ENCODE peak calls at places on chromosomes 16 and 17, in nine cellular contexts. One of them, this sample, is unnamed.

GRCh38 chr17:75854111-75854748 is 905 bp downstream of the WBP2 start:
- DNase-seq in fibroblast of lung: peak
- DNase-seq in AG04450: no peak
- DNase-seq in mesenchymal stem cell: peak
- DNase-seq in mammary epithelial cell: peak
- DNase-seq in HCT116: no peak
- DNase-seq in cardiac muscle cell: no peak
- DNase-seq in adrenal gland: peak
- DNase-seq in CD4-positive, alpha-beta memory T cell: no peak
- DNase-seq in this sample: no peak

GRCh38 chr16:71413341-71413740 is 28.5 kb downstream of the TLE7 start:
- DNase-seq in cardiac muscle cell: no peak
- DNase-seq in HCT116: no peak
- DNase-seq in CD4-positive, alpha-beta memory T cell: no peak
- DNase-seq in adrenal gland: no peak
- DNase-seq in AG04450: no peak
- DNase-seq in fibroblast of lung: no peak
- DNase-seq in mammary epithelial cell: no peak
- DNase-seq in mesenchymal stem cell: no peak
- DNase-seq in this sample: peak

GRCh38 chr17:59073972-59074371 is 32.7 kb downstream of the TRIM37 start:
- DNase-seq in AG04450: no peak
- DNase-seq in cardiac muscle cell: no peak
- DNase-seq in fibroblast of lung: no peak
- DNase-seq in mammary epithelial cell: no peak
- DNase-seq in mesenchymal stem cell: no peak
- DNase-seq in HCT116: no peak
- DNase-seq in adrenal gland: no peak
- DNase-seq in CD4-positive, alpha-beta memory T cell: no peak
- DNase-seq in this sample: no peak

GRCh38 chr17:31266042-31266441 is 31.0 kb downstream of the OMG start:
- DNase-seq in fibroblast of lung: no peak
- DNase-seq in adrenal gland: no peak
- DNase-seq in AG04450: no peak
- DNase-seq in CD4-positive, alpha-beta memory T cell: peak
- DNase-seq in cardiac muscle cell: no peak
- DNase-seq in mammary epithelial cell: no peak
- DNase-seq in HCT116: no peak
- DNase-seq in mesenchymal stem cell: peak
- DNase-seq in this sample: no peak

GRCh38 chr17:44115585-44116415 is 7.6 kb downstream of the HDAC5 start:
- DNase-seq in adrenal gland: no peak
- DNase-seq in AG04450: no peak
- DNase-seq in CD4-positive, alpha-beta memory T cell: no peak
- DNase-seq in HCT116: no peak
- DNase-seq in fibroblast of lung: peak
- DNase-seq in mesenchymal stem cell: peak
- DNase-seq in cardiac muscle cell: peak
- DNase-seq in mammary epithelial cell: no peak
- DNase-seq in this sample: no peak

GRCh38 chr17:75404223-75404738 is 1.2 kb downstream of the GRB2 start:
- DNase-seq in AG04450: no peak
- DNase-seq in mammary epithelial cell: peak
- DNase-seq in mesenchymal stem cell: peak
- DNase-seq in HCT116: peak
- DNase-seq in cardiac muscle cell: peak
- DNase-seq in CD4-positive, alpha-beta memory T cell: peak
- DNase-seq in fibroblast of lung: peak
- DNase-seq in adrenal gland: peak
- DNase-seq in this sample: peak

GRCh38 chr17:78446833-78447232 is 68.4 kb downstream of the PGS1 start:
- DNase-seq in mesenchymal stem cell: no peak
- DNase-seq in AG04450: no peak
- DNase-seq in cardiac muscle cell: no peak
- DNase-seq in fibroblast of lung: no peak
- DNase-seq in HCT116: no peak
- DNase-seq in adrenal gland: no peak
- DNase-seq in CD4-positive, alpha-beta memory T cell: no peak
- DNase-seq in mammary epithelial cell: no peak
- DNase-seq in this sample: no peak

GRCh38 chr16:57062329-57062728 is 30.1 kb upstream of the CPNE2 start:
- DNase-seq in HCT116: no peak
- DNase-seq in fibroblast of lung: no peak
- DNase-seq in adrenal gland: no peak
- DNase-seq in AG04450: no peak
- DNase-seq in mesenchymal stem cell: peak
- DNase-seq in mammary epithelial cell: no peak
- DNase-seq in CD4-positive, alpha-beta memory T cell: no peak
- DNase-seq in cardiac muscle cell: no peak
- DNase-seq in this sample: no peak

GRCh38 chr17:8746501-8747236 is 2.0 kb upstream of the CCDC42 start:
- DNase-seq in fibroblast of lung: peak
- DNase-seq in AG04450: no peak
- DNase-seq in adrenal gland: no peak
- DNase-seq in cardiac muscle cell: no peak
- DNase-seq in HCT116: peak
- DNase-seq in mesenchymal stem cell: peak
- DNase-seq in CD4-positive, alpha-beta memory T cell: no peak
- DNase-seq in mammary epithelial cell: peak
- DNase-seq in this sample: no peak

GRCh38 chr17:29807520-29808361 is 122.3 kb downstream of the SSH2 start:
- DNase-seq in adrenal gland: peak
- DNase-seq in mammary epithelial cell: peak
- DNase-seq in HCT116: peak
- DNase-seq in fibroblast of lung: peak
- DNase-seq in mesenchymal stem cell: peak
- DNase-seq in CD4-positive, alpha-beta memory T cell: peak
- DNase-seq in AG04450: peak
- DNase-seq in cardiac muscle cell: peak
- DNase-seq in this sample: peak

GRCh38 chr16:30846649-30847402 is 47.1 kb downstream of the BCL7C start:
- DNase-seq in mammary epithelial cell: no peak
- DNase-seq in AG04450: no peak
- DNase-seq in mesenchymal stem cell: no peak
- DNase-seq in HCT116: no peak
- DNase-seq in adrenal gland: no peak
- DNase-seq in cardiac muscle cell: peak
- DNase-seq in CD4-positive, alpha-beta memory T cell: no peak
- DNase-seq in fibroblast of lung: no peak
- DNase-seq in this sample: no peak

GRCh38 chr16:2824626-2825025 is 5.5 kb upstream of the ZG16B start:
- DNase-seq in HCT116: no peak
- DNase-seq in fibroblast of lung: no peak
- DNase-seq in mesenchymal stem cell: no peak
- DNase-seq in mammary epithelial cell: no peak
- DNase-seq in adrenal gland: no peak
- DNase-seq in CD4-positive, alpha-beta memory T cell: no peak
- DNase-seq in AG04450: no peak
- DNase-seq in cardiac muscle cell: no peak
- DNase-seq in this sample: peak

GRCh38 chr17:32536736-32537646 is 50.2 kb downstream of the CDK5R1 start:
- DNase-seq in CD4-positive, alpha-beta memory T cell: no peak
- DNase-seq in mesenchymal stem cell: peak
- DNase-seq in AG04450: no peak
- DNase-seq in HCT116: no peak
- DNase-seq in mammary epithelial cell: no peak
- DNase-seq in adrenal gland: no peak
- DNase-seq in fibroblast of lung: peak
- DNase-seq in cardiac muscle cell: no peak
- DNase-seq in this sample: no peak

GRCh38 chr17:38864636-38865398 is 5.0 kb upstream of the LASP1 start:
- DNase-seq in adrenal gland: no peak
- DNase-seq in mesenchymal stem cell: peak
- DNase-seq in cardiac muscle cell: peak
- DNase-seq in CD4-positive, alpha-beta memory T cell: no peak
- DNase-seq in AG04450: no peak
- DNase-seq in fibroblast of lung: peak
- DNase-seq in mammary epithelial cell: peak
- DNase-seq in HCT116: no peak
- DNase-seq in this sample: no peak

GRCh38 chr17:73174126-73174525 is 9.3 kb downstream of the SSTR2 start:
- DNase-seq in AG04450: no peak
- DNase-seq in CD4-positive, alpha-beta memory T cell: no peak
- DNase-seq in mesenchymal stem cell: no peak
- DNase-seq in fibroblast of lung: no peak
- DNase-seq in cardiac muscle cell: no peak
- DNase-seq in adrenal gland: no peak
- DNase-seq in mammary epithelial cell: no peak
- DNase-seq in HCT116: no peak
- DNase-seq in this sample: no peak

GRCh38 chr16:28166394-28167208 is 45.2 kb downstream of the XPO6 start:
- DNase-seq in cardiac muscle cell: no peak
- DNase-seq in CD4-positive, alpha-beta memory T cell: no peak
- DNase-seq in mammary epithelial cell: peak
- DNase-seq in mesenchymal stem cell: peak
- DNase-seq in AG04450: no peak
- DNase-seq in HCT116: peak
- DNase-seq in adrenal gland: no peak
- DNase-seq in fibroblast of lung: peak
- DNase-seq in this sample: no peak

GRCh38 chr16:55668337-55669281 is 12.8 kb downstream of the SLC6A2 start:
- DNase-seq in cardiac muscle cell: no peak
- DNase-seq in fibroblast of lung: peak
- DNase-seq in CD4-positive, alpha-beta memory T cell: no peak
- DNase-seq in adrenal gland: peak
- DNase-seq in AG04450: no peak
- DNase-seq in mammary epithelial cell: peak
- DNase-seq in HCT116: no peak
- DNase-seq in mesenchymal stem cell: no peak
- DNase-seq in this sample: no peak

GRCh38 chr16:74607967-74608356 is 1.0 kb upstream of the GLG1 start:
- DNase-seq in CD4-positive, alpha-beta memory T cell: no peak
- DNase-seq in fibroblast of lung: no peak
- DNase-seq in AG04450: no peak
- DNase-seq in HCT116: no peak
- DNase-seq in adrenal gland: no peak
- DNase-seq in cardiac muscle cell: peak
- DNase-seq in mesenchymal stem cell: no peak
- DNase-seq in mammary epithelial cell: no peak
- DNase-seq in this sample: peak

GRCh38 chr16:89442990-89443726 is 47.2 kb downstream of the ANKRD11 start:
- DNase-seq in mesenchymal stem cell: peak
- DNase-seq in CD4-positive, alpha-beta memory T cell: no peak
- DNase-seq in cardiac muscle cell: peak
- DNase-seq in AG04450: no peak
- DNase-seq in fibroblast of lung: peak
- DNase-seq in adrenal gland: peak
- DNase-seq in HCT116: peak
- DNase-seq in mammary epithelial cell: peak
- DNase-seq in this sample: no peak

GRCh38 chr16:51839697-51840462 is 688.8 kb upstream of the SALL1 start:
- DNase-seq in mammary epithelial cell: peak
- DNase-seq in mesenchymal stem cell: peak
- DNase-seq in HCT116: no peak
- DNase-seq in fibroblast of lung: peak
- DNase-seq in AG04450: no peak
- DNase-seq in adrenal gland: peak
- DNase-seq in cardiac muscle cell: no peak
- DNase-seq in CD4-positive, alpha-beta memory T cell: no peak
- DNase-seq in this sample: no peak

GRCh38 chr17:27970587-27970986 is 71.9 kb upstream of the NLK start:
- DNase-seq in HCT116: no peak
- DNase-seq in mesenchymal stem cell: no peak
- DNase-seq in cardiac muscle cell: no peak
- DNase-seq in fibroblast of lung: no peak
- DNase-seq in AG04450: no peak
- DNase-seq in mammary epithelial cell: no peak
- DNase-seq in adrenal gland: no peak
- DNase-seq in CD4-positive, alpha-beta memory T cell: no peak
- DNase-seq in this sample: no peak

GRCh38 chr16:3857189-3858013 is 23.1 kb downstream of the CREBBP start:
- DNase-seq in cardiac muscle cell: no peak
- DNase-seq in HCT116: no peak
- DNase-seq in adrenal gland: peak
- DNase-seq in mammary epithelial cell: peak
- DNase-seq in fibroblast of lung: peak
- DNase-seq in CD4-positive, alpha-beta memory T cell: no peak
- DNase-seq in mesenchymal stem cell: peak
- DNase-seq in AG04450: no peak
- DNase-seq in this sample: no peak

DNA sequence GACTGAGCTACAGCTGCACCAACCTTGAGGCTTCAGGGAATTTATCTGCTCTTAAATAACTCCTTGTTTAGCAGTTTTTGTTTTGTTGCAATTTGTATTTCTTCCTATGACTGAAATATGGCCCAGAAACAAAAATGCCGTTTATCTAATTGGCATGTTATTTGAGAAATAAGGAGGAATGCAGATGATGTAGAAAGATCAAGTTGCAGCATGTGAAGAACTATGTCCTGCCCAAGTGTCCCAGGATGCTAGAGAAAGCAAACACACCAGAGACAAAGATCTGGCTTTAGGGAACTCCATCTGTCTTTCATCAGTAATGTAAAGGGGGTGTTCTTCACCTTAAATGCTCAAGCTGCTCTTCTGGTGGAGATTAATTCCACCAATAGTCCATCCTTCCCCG is 29.7 kb downstream of the USP31 start:
- DNase-seq in mesenchymal stem cell: peak
- DNase-seq in AG04450: no peak
- DNase-seq in adrenal gland: no peak
- DNase-seq in mammary epithelial cell: peak
- DNase-seq in HCT116: no peak
- DNase-seq in cardiac muscle cell: no peak
- DNase-seq in CD4-positive, alpha-beta memory T cell: no peak
- DNase-seq in fibroblast of lung: peak
- DNase-seq in this sample: no peak
- H3K27ac ChIP-seq in mesenchymal stem cell: no peak
- H3K27ac ChIP-seq in AG04450: no peak
- H3K27ac ChIP-seq in adrenal gland: no peak
- H3K27ac ChIP-seq in mammary epithelial cell: peak
- H3K27ac ChIP-seq in HCT116: no peak
- H3K27ac ChIP-seq in cardiac muscle cell: no peak
- H3K27ac ChIP-seq in CD4-positive, alpha-beta memory T cell: no peak
- H3K27ac ChIP-seq in fibroblast of lung: no peak
- H3K27ac ChIP-seq in this sample: no peak

GRCh38 chr16:678858-679807 is 1.1 kb upstream of the STUB1 start:
- DNase-seq in fibroblast of lung: peak
- DNase-seq in CD4-positive, alpha-beta memory T cell: peak
- DNase-seq in cardiac muscle cell: peak
- DNase-seq in mammary epithelial cell: peak
- DNase-seq in AG04450: no peak
- DNase-seq in adrenal gland: peak
- DNase-seq in HCT116: no peak
- DNase-seq in mesenchymal stem cell: peak
- DNase-seq in this sample: peak
- H3K4me3 ChIP-seq in fibroblast of lung: peak
- H3K4me3 ChIP-seq in CD4-positive, alpha-beta memory T cell: no peak
- H3K4me3 ChIP-seq in cardiac muscle cell: peak
- H3K4me3 ChIP-seq in mammary epithelial cell: peak
- H3K4me3 ChIP-seq in AG04450: peak
- H3K4me3 ChIP-seq in adrenal gland: no peak
- H3K4me3 ChIP-seq in HCT116: peak
- H3K4me3 ChIP-seq in mesenchymal stem cell: peak
- H3K4me3 ChIP-seq in this sample: peak

GRCh38 chr17:64496786-64497564 is at the start of gene POLG2:
- DNase-seq in fibroblast of lung: peak
- DNase-seq in mammary epithelial cell: peak
- DNase-seq in adrenal gland: peak
- DNase-seq in cardiac muscle cell: peak
- DNase-seq in CD4-positive, alpha-beta memory T cell: peak
- DNase-seq in mesenchymal stem cell: peak
- DNase-seq in AG04450: peak
- DNase-seq in HCT116: peak
- DNase-seq in this sample: peak
- H3K27ac ChIP-seq in fibroblast of lung: peak
- H3K27ac ChIP-seq in mammary epithelial cell: peak
- H3K27ac ChIP-seq in adrenal gland: peak
- H3K27ac ChIP-seq in cardiac muscle cell: peak
- H3K27ac ChIP-seq in CD4-positive, alpha-beta memory T cell: peak
- H3K27ac ChIP-seq in mesenchymal stem cell: peak
- H3K27ac ChIP-seq in AG04450: peak
- H3K27ac ChIP-seq in HCT116: peak
- H3K27ac ChIP-seq in this sample: peak

GRCh38 chr16:50279142-50279865 is 13.0 kb downstream of the ADCY7 start:
- DNase-seq in cardiac muscle cell: no peak
- DNase-seq in CD4-positive, alpha-beta memory T cell: no peak
- DNase-seq in mesenchymal stem cell: no peak
- DNase-seq in mammary epithelial cell: no peak
- DNase-seq in HCT116: no peak
- DNase-seq in adrenal gland: peak
- DNase-seq in fibroblast of lung: no peak
- DNase-seq in AG04450: no peak
- DNase-seq in this sample: peak
- H3K4me3 ChIP-seq in cardiac muscle cell: no peak
- H3K4me3 ChIP-seq in CD4-positive, alpha-beta memory T cell: no peak
- H3K4me3 ChIP-seq in mesenchymal stem cell: no peak
- H3K4me3 ChIP-seq in mammary epithelial cell: no peak
- H3K4me3 ChIP-seq in HCT116: no peak
- H3K4me3 ChIP-seq in adrenal gland: no peak
- H3K4me3 ChIP-seq in fibroblast of lung: no peak
- H3K4me3 ChIP-seq in AG04450: no peak
- H3K4me3 ChIP-seq in this sample: peak

This sample was measured in upper lobe of right lung.